ENCODE peak calls at places on chromosomes 2 and 18, in five cellular contexts. P, K, G, Y and L are unnamed samples.

GRCh38 chr18:36610716-36611115 is 218.1 kb downstream of the TPGS2 start:
- DNase-seq in P (no peak), K (no peak), G (no peak), Y (no peak), L (no peak)

GRCh38 chr2:159661286-159661685 is 44.9 kb upstream of the BAZ2B start:
- DNase-seq in P (no peak), K (peak; percentile 5), G (no peak), Y (no peak), L (no peak)

GRCh38 chr2:23411752-23412431 is 26.9 kb downstream of the KLHL29 start:
- DNase-seq in P (no peak), K (peak; percentile 85), G (no peak), Y (no peak), L (no peak)

GRCh38 chr2:144181006-144181405 is 338.9 kb downstream of the ZEB2 start:
- DNase-seq in P (peak; percentile 83), K (peak; percentile 12), G (no peak), Y (no peak), L (no peak)

GRCh38 chr2:161104054-161104553 is 56.1 kb upstream of the TANK start:
- DNase-seq in P (peak; percentile 81), K (no peak), G (no peak), Y (no peak), L (no peak)

GRCh38 chr18:67661555-67661954 is 145.0 kb upstream of the DSEL start:
- DNase-seq in P (no peak), K (no peak), G (no peak), Y (no peak), L (no peak)

GRCh38 chr2:172564376-172564775 is 8.5 kb downstream of the PDK1 start:
- DNase-seq in P (no peak), K (no peak), G (no peak), Y (no peak), L (no peak)

GRCh38 chr2:235300368-235301201 is 193.3 kb upstream of the AGAP1 start:
- DNase-seq in P (no peak), K (peak; percentile 38), G (no peak), Y (no peak), L (no peak)

GRCh38 chr2:50438293-50438692 is 593.6 kb downstream of the NRXN1 start:
- DNase-seq in P (no peak), K (no peak), G (no peak), Y (no peak), L (no peak)

GRCh38 chr2:85810376-85811172 is 56.8 kb downstream of the ATOH8 start:
- DNase-seq in P (no peak), K (no peak), G (no peak), Y (no peak), L (no peak)

GRCh38 chr2:115694651-115695050 is 1252.2 kb downstream of the DPP10 start:
- DNase-seq in P (no peak), K (no peak), G (no peak), Y (no peak), L (no peak)

GRCh38 chr18:77080283-77080682 is 52.3 kb downstream of the MBP start:
- DNase-seq in P (no peak), K (no peak), G (no peak), Y (no peak), L (peak; percentile 70)

GRCh38 chr2:16614314-16614860 is 51.2 kb downstream of the CYRIA start:
- DNase-seq in P (no peak), K (peak; percentile 36), G (peak; percentile 43), Y (no peak), L (no peak)

GRCh38 chr2:83103602-83104001 is 1355.5 kb downstream of the SUCLG1 start:
- DNase-seq in P (no peak), K (peak; percentile 31), G (no peak), Y (no peak), L (no peak)

GRCh38 chr2:50535971-50536759 is 495.8 kb downstream of the NRXN1 start:
- DNase-seq in P (peak; percentile 3), K (no peak), G (no peak), Y (no peak), L (no peak)

GRCh38 chr2:31457651-31458050 is 43.1 kb upstream of the XDH start:
- DNase-seq in P (no peak), K (no peak), G (no peak), Y (no peak), L (no peak)

GRCh38 chr2:22817197-22817596 is 567.8 kb upstream of the KLHL29 start:
- DNase-seq in P (no peak), K (no peak), G (no peak), Y (no peak), L (no peak)

GRCh38 chr2:7634370-7634769 is 717.2 kb downstream of the RNF144A start:
- DNase-seq in P (no peak), K (no peak), G (no peak), Y (no peak), L (no peak)

GRCh38 chr2:225400060-225400511 is 576 bp downstream of the NYAP2 start:
- DNase-seq in P (no peak), K (peak; percentile 44), G (no peak), Y (no peak), L (no peak)

GRCh38 chr2:200575957-200576356 is 9.9 kb upstream of the AOX1 start:
- DNase-seq in P (peak; percentile 37), K (peak; percentile 57), G (no peak), Y (no peak), L (no peak)

GRCh38 chr18:59266876-59267510 is 6.3 kb downstream of the RAX start:
- DNase-seq in P (no peak), K (no peak), G (no peak), Y (no peak), L (no peak)

GRCh38 chr2:161107265-161107664 is 53.0 kb upstream of the TANK start:
- DNase-seq in P (no peak), K (no peak), G (no peak), Y (no peak), L (no peak)

GRCh38 chr2:102060047-102060446 is 68.3 kb downstream of the IL1R2 start:
- DNase-seq in P (no peak), K (no peak), G (no peak), Y (no peak), L (no peak)

GRCh38 chr2:110860620-110861019 is 128.2 kb downstream of the ACOXL start:
- DNase-seq in P (peak; percentile 84), K (no peak), G (no peak), Y (no peak), L (no peak)

GRCh38 chr2:197073701-197074433 is 147.4 kb upstream of the PGAP1 start:
- DNase-seq in P (no peak), K (no peak), G (peak; percentile 35), Y (peak; percentile 81), L (no peak)

GRCh38 chr18:13483316-13484270 is 242.8 kb downstream of the FAM210A start:
- DNase-seq in P (no peak), K (no peak), G (no peak), Y (no peak), L (no peak)

GRCh38 chr2:180478883-180479282 is 471.8 kb upstream of the CWC22 start:
- DNase-seq in P (no peak), K (peak; percentile 9), G (no peak), Y (no peak), L (no peak)

GRCh38 chr2:137449454-137449853 is 514.8 kb upstream of the HNMT start:
- DNase-seq in P (no peak), K (no peak), G (no peak), Y (no peak), L (no peak)

GRCh38 chr18:37322497-37323035 is 243.0 kb downstream of the CELF4 start:
- DNase-seq in P (peak; percentile 15), K (peak; percentile 72), G (peak; percentile 42), Y (no peak), L (no peak)

GRCh38 chr18:56124186-56124585 is 514.2 kb downstream of the TXNL1 start:
- DNase-seq in P (no peak), K (peak; percentile 78), G (no peak), Y (no peak), L (no peak)

GRCh38 chr18:8792688-8793316 is 87.4 kb downstream of the MTCL1 start:
- DNase-seq in P (no peak), K (no peak), G (no peak), Y (no peak), L (no peak)

GRCh38 chr2:24304098-24304497 is 56.2 kb downstream of the ITSN2 start:
- DNase-seq in P (no peak), K (peak; percentile 74), G (no peak), Y (peak; percentile 77), L (no peak)

GRCh38 chr2:42901076-42901645 is 108.8 kb upstream of the HAAO start:
- DNase-seq in P (no peak), K (peak; percentile 68), G (no peak), Y (no peak), L (no peak)

GRCh38 chr2:209977386-209978239 is 24.8 kb upstream of the RPE start:
- DNase-seq in P (peak; percentile 29), K (peak; percentile 35), G (no peak), Y (no peak), L (no peak)

GRCh38 chr2:197137826-197138480 is 172.6 kb downstream of the ANKRD44 start:
- DNase-seq in P (peak; percentile 51), K (no peak), G (no peak), Y (no peak), L (no peak)

GRCh38 chr18:7941533-7941932 is 374.4 kb downstream of the PTPRM start:
- DNase-seq in P (no peak), K (no peak), G (peak; percentile 91), Y (no peak), L (no peak)

GRCh38 chr2:16633632-16634430 is 31.8 kb downstream of the CYRIA start:
- DNase-seq in P (no peak), K (no peak), G (no peak), Y (no peak), L (no peak)

GRCh38 chr18:6266212-6266611 is 148.5 kb downstream of the L3MBTL4 start:
- DNase-seq in P (no peak), K (no peak), G (no peak), Y (no peak), L (no peak)

GRCh38 chr18:73564073-73564472 is 583.6 kb downstream of the FBXO15 start:
- DNase-seq in P (no peak), K (no peak), G (no peak), Y (no peak), L (no peak)